ENCODE peak calls at places on chromosome 3, in seven cellular contexts. N is PC-3; D is breast epithelium; V is SHP77; R is lower lobe of right lung; H is stimulated activated CD4-positive, alpha-beta T cell treated with anti-CD3 and anti-CD28 coated beads, TNF-alpha, amount 100 ng/mL, for 1 hour; Q is right cardiac atrium. F is an unnamed sample.

GRCh38 chr3:126487151-126487771 is 11.6 kb upstream of the ZXDC start:
- DNase-seq in H (no peak), N (peak), D (no peak), Q (no peak), V (peak), R (peak), F (no peak)

GRCh38 chr3:121989943-121990342 is 32.1 kb downstream of the ILDR1 start:
- DNase-seq in V (no peak), N (peak), H (no peak), R (no peak), Q (peak), D (no peak), F (no peak)

GRCh38 chr3:35936571-35936970 is 297.2 kb downstream of the ARPP21 start:
- DNase-seq in H (no peak), R (no peak), Q (no peak), D (no peak), N (peak), V (no peak), F (no peak)

GRCh38 chr3:3801510-3801841 is 2.2 kb downstream of the LRRN1 start:
- DNase-seq in Q (no peak), R (no peak), D (no peak), V (no peak), N (no peak), H (no peak), F (no peak)

GRCh38 chr3:36893137-36893557 is 51.7 kb downstream of the TRANK1 start:
- DNase-seq in V (no peak), R (no peak), H (no peak), N (peak), D (no peak), Q (peak), F (peak)

GRCh38 chr3:186369217-186369616 is 7.2 kb upstream of the DGKG start:
- DNase-seq in D (no peak), V (no peak), H (no peak), R (no peak), Q (no peak), N (no peak), F (no peak)

GRCh38 chr3:44016818-44017217 is 224.9 kb upstream of the TOPAZ1 start:
- DNase-seq in V (no peak), Q (no peak), N (peak), R (no peak), H (no peak), D (no peak), F (no peak)

GRCh38 chr3:58776231-58776630 is 109.7 kb upstream of the FAM3D start:
- DNase-seq in D (no peak), Q (no peak), N (no peak), R (no peak), V (no peak), H (no peak), F (no peak)

GRCh38 chr3:126661965-126662364 is 7.0 kb upstream of the TXNRD3 start:
- DNase-seq in N (no peak), D (no peak), H (no peak), V (no peak), R (no peak), Q (no peak), F (no peak)

GRCh38 chr3:42682301-42683070 is 2.9 kb upstream of the KLHL40 start:
- DNase-seq in Q (peak), R (peak), N (no peak), V (no peak), H (no peak), D (no peak), F (no peak)

F was measured in T-helper 9 cell.